ENCODE peak calls at places on chromosomes 6 and 20, in eight cellular contexts. One of them, this sample, is unnamed.

GRCh38 chr6:155791186-155791585 is 335.5 kb upstream of the NOX3 start:
- DNase-seq in stimulated activated CD4-positive, alpha-beta T cell treated with anti-CD3 and anti-CD28 coated beads, Interleukin-1b, Interleukin-23, amount 100 ng/mL, for 4 hours: no peak
- DNase-seq in effector CD4-positive, alpha-beta T cell: no peak
- DNase-seq in H7: no peak
- DNase-seq in T follicular helper cell: no peak
- DNase-seq in LHCN-M2: no peak
- DNase-seq in activated CD8-positive, alpha-beta T cell treated with anti-CD3 and anti-CD28 coated beads for 36 hours: no peak
- DNase-seq in Peyer's patch: no peak
- DNase-seq in this sample: no peak

GRCh38 chr6:30325873-30326445 is 768 bp upstream of the TRIM39 start:
- DNase-seq in stimulated activated CD4-positive, alpha-beta T cell treated with anti-CD3 and anti-CD28 coated beads, Interleukin-1b, Interleukin-23, amount 100 ng/mL, for 4 hours: peak
- DNase-seq in effector CD4-positive, alpha-beta T cell: no peak
- DNase-seq in H7: peak
- DNase-seq in T follicular helper cell: peak
- DNase-seq in LHCN-M2: no peak
- DNase-seq in activated CD8-positive, alpha-beta T cell treated with anti-CD3 and anti-CD28 coated beads for 36 hours: peak
- DNase-seq in Peyer's patch: peak
- DNase-seq in this sample: no peak

GRCh38 chr6:90131614-90132423 is 164.8 kb downstream of the BACH2 start:
- DNase-seq in stimulated activated CD4-positive, alpha-beta T cell treated with anti-CD3 and anti-CD28 coated beads, Interleukin-1b, Interleukin-23, amount 100 ng/mL, for 4 hours: no peak
- DNase-seq in effector CD4-positive, alpha-beta T cell: no peak
- DNase-seq in H7: no peak
- DNase-seq in T follicular helper cell: no peak
- DNase-seq in LHCN-M2: peak
- DNase-seq in activated CD8-positive, alpha-beta T cell treated with anti-CD3 and anti-CD28 coated beads for 36 hours: no peak
- DNase-seq in Peyer's patch: no peak
- DNase-seq in this sample: no peak

GRCh38 chr6:31796993-31797385 is 1.4 kb upstream of the VARS1 start:
- DNase-seq in stimulated activated CD4-positive, alpha-beta T cell treated with anti-CD3 and anti-CD28 coated beads, Interleukin-1b, Interleukin-23, amount 100 ng/mL, for 4 hours: no peak
- DNase-seq in effector CD4-positive, alpha-beta T cell: no peak
- DNase-seq in H7: no peak
- DNase-seq in T follicular helper cell: no peak
- DNase-seq in LHCN-M2: no peak
- DNase-seq in activated CD8-positive, alpha-beta T cell treated with anti-CD3 and anti-CD28 coated beads for 36 hours: no peak
- DNase-seq in Peyer's patch: no peak
- DNase-seq in this sample: no peak

GRCh38 chr20:40652426-40652825 is 36.6 kb downstream of the MAFB start:
- DNase-seq in stimulated activated CD4-positive, alpha-beta T cell treated with anti-CD3 and anti-CD28 coated beads, Interleukin-1b, Interleukin-23, amount 100 ng/mL, for 4 hours: no peak
- DNase-seq in effector CD4-positive, alpha-beta T cell: no peak
- DNase-seq in H7: no peak
- DNase-seq in T follicular helper cell: no peak
- DNase-seq in LHCN-M2: no peak
- DNase-seq in activated CD8-positive, alpha-beta T cell treated with anti-CD3 and anti-CD28 coated beads for 36 hours: no peak
- DNase-seq in Peyer's patch: no peak
- DNase-seq in this sample: no peak

GRCh38 chr6:130920969-130921368 is 93.8 kb downstream of the SMLR1 start:
- DNase-seq in stimulated activated CD4-positive, alpha-beta T cell treated with anti-CD3 and anti-CD28 coated beads, Interleukin-1b, Interleukin-23, amount 100 ng/mL, for 4 hours: no peak
- DNase-seq in effector CD4-positive, alpha-beta T cell: no peak
- DNase-seq in H7: no peak
- DNase-seq in T follicular helper cell: no peak
- DNase-seq in LHCN-M2: no peak
- DNase-seq in activated CD8-positive, alpha-beta T cell treated with anti-CD3 and anti-CD28 coated beads for 36 hours: no peak
- DNase-seq in Peyer's patch: no peak
- DNase-seq in this sample: no peak

GRCh38 chr6:117317261-117317660 is 51.9 kb downstream of the VGLL2 start:
- DNase-seq in stimulated activated CD4-positive, alpha-beta T cell treated with anti-CD3 and anti-CD28 coated beads, Interleukin-1b, Interleukin-23, amount 100 ng/mL, for 4 hours: no peak
- DNase-seq in effector CD4-positive, alpha-beta T cell: no peak
- DNase-seq in H7: peak
- DNase-seq in T follicular helper cell: no peak
- DNase-seq in LHCN-M2: peak
- DNase-seq in activated CD8-positive, alpha-beta T cell treated with anti-CD3 and anti-CD28 coated beads for 36 hours: no peak
- DNase-seq in Peyer's patch: no peak
- DNase-seq in this sample: no peak

GRCh38 chr6:158387036-158387435 is 74.8 kb downstream of the TULP4 start:
- DNase-seq in stimulated activated CD4-positive, alpha-beta T cell treated with anti-CD3 and anti-CD28 coated beads, Interleukin-1b, Interleukin-23, amount 100 ng/mL, for 4 hours: no peak
- DNase-seq in effector CD4-positive, alpha-beta T cell: no peak
- DNase-seq in H7: no peak
- DNase-seq in T follicular helper cell: no peak
- DNase-seq in LHCN-M2: no peak
- DNase-seq in activated CD8-positive, alpha-beta T cell treated with anti-CD3 and anti-CD28 coated beads for 36 hours: peak
- DNase-seq in Peyer's patch: no peak
- DNase-seq in this sample: no peak

GRCh38 chr6:8006208-8006607 is 58.0 kb downstream of the BLOC1S5 start:
- DNase-seq in stimulated activated CD4-positive, alpha-beta T cell treated with anti-CD3 and anti-CD28 coated beads, Interleukin-1b, Interleukin-23, amount 100 ng/mL, for 4 hours: no peak
- DNase-seq in effector CD4-positive, alpha-beta T cell: no peak
- DNase-seq in H7: no peak
- DNase-seq in T follicular helper cell: no peak
- DNase-seq in LHCN-M2: peak
- DNase-seq in activated CD8-positive, alpha-beta T cell treated with anti-CD3 and anti-CD28 coated beads for 36 hours: peak
- DNase-seq in Peyer's patch: no peak
- DNase-seq in this sample: no peak

GRCh38 chr20:48635791-48636267 is 192.0 kb downstream of the PREX1 start:
- DNase-seq in stimulated activated CD4-positive, alpha-beta T cell treated with anti-CD3 and anti-CD28 coated beads, Interleukin-1b, Interleukin-23, amount 100 ng/mL, for 4 hours: peak
- DNase-seq in effector CD4-positive, alpha-beta T cell: peak
- DNase-seq in H7: peak
- DNase-seq in T follicular helper cell: peak
- DNase-seq in LHCN-M2: peak
- DNase-seq in activated CD8-positive, alpha-beta T cell treated with anti-CD3 and anti-CD28 coated beads for 36 hours: peak
- DNase-seq in Peyer's patch: no peak
- DNase-seq in this sample: peak

GRCh38 chr6:45441811-45442453 is 64.2 kb upstream of the SUPT3H start:
- DNase-seq in stimulated activated CD4-positive, alpha-beta T cell treated with anti-CD3 and anti-CD28 coated beads, Interleukin-1b, Interleukin-23, amount 100 ng/mL, for 4 hours: no peak
- DNase-seq in effector CD4-positive, alpha-beta T cell: no peak
- DNase-seq in H7: no peak
- DNase-seq in T follicular helper cell: no peak
- DNase-seq in LHCN-M2: peak
- DNase-seq in activated CD8-positive, alpha-beta T cell treated with anti-CD3 and anti-CD28 coated beads for 36 hours: no peak
- DNase-seq in Peyer's patch: no peak
- DNase-seq in this sample: no peak

GRCh38 chr6:12138377-12138776 is 126.3 kb downstream of the HIVEP1 start:
- DNase-seq in stimulated activated CD4-positive, alpha-beta T cell treated with anti-CD3 and anti-CD28 coated beads, Interleukin-1b, Interleukin-23, amount 100 ng/mL, for 4 hours: no peak
- DNase-seq in effector CD4-positive, alpha-beta T cell: peak
- DNase-seq in H7: no peak
- DNase-seq in T follicular helper cell: peak
- DNase-seq in LHCN-M2: peak
- DNase-seq in activated CD8-positive, alpha-beta T cell treated with anti-CD3 and anti-CD28 coated beads for 36 hours: peak
- DNase-seq in Peyer's patch: no peak
- DNase-seq in this sample: peak

GRCh38 chr20:59829415-59830106 is 103.9 kb downstream of the SYCP2 start:
- DNase-seq in stimulated activated CD4-positive, alpha-beta T cell treated with anti-CD3 and anti-CD28 coated beads, Interleukin-1b, Interleukin-23, amount 100 ng/mL, for 4 hours: no peak
- DNase-seq in effector CD4-positive, alpha-beta T cell: no peak
- DNase-seq in H7: peak
- DNase-seq in T follicular helper cell: no peak
- DNase-seq in LHCN-M2: no peak
- DNase-seq in activated CD8-positive, alpha-beta T cell treated with anti-CD3 and anti-CD28 coated beads for 36 hours: no peak
- DNase-seq in Peyer's patch: no peak
- DNase-seq in this sample: no peak

GRCh38 chr6:163579880-163580295 is 165.4 kb downstream of the QKI start:
- DNase-seq in stimulated activated CD4-positive, alpha-beta T cell treated with anti-CD3 and anti-CD28 coated beads, Interleukin-1b, Interleukin-23, amount 100 ng/mL, for 4 hours: no peak
- DNase-seq in effector CD4-positive, alpha-beta T cell: no peak
- DNase-seq in H7: no peak
- DNase-seq in T follicular helper cell: no peak
- DNase-seq in LHCN-M2: no peak
- DNase-seq in activated CD8-positive, alpha-beta T cell treated with anti-CD3 and anti-CD28 coated beads for 36 hours: no peak
- DNase-seq in Peyer's patch: no peak
- DNase-seq in this sample: no peak

GRCh38 chr20:24634855-24635254 is 165.4 kb downstream of the SYNDIG1 start:
- DNase-seq in stimulated activated CD4-positive, alpha-beta T cell treated with anti-CD3 and anti-CD28 coated beads, Interleukin-1b, Interleukin-23, amount 100 ng/mL, for 4 hours: no peak
- DNase-seq in effector CD4-positive, alpha-beta T cell: no peak
- DNase-seq in H7: peak
- DNase-seq in T follicular helper cell: no peak
- DNase-seq in LHCN-M2: peak
- DNase-seq in activated CD8-positive, alpha-beta T cell treated with anti-CD3 and anti-CD28 coated beads for 36 hours: no peak
- DNase-seq in Peyer's patch: no peak
- DNase-seq in this sample: no peak

GRCh38 chr20:11686900-11687543 is 230.7 kb upstream of the BTBD3 start:
- DNase-seq in stimulated activated CD4-positive, alpha-beta T cell treated with anti-CD3 and anti-CD28 coated beads, Interleukin-1b, Interleukin-23, amount 100 ng/mL, for 4 hours: no peak
- DNase-seq in effector CD4-positive, alpha-beta T cell: no peak
- DNase-seq in H7: peak
- DNase-seq in T follicular helper cell: no peak
- DNase-seq in LHCN-M2: peak
- DNase-seq in activated CD8-positive, alpha-beta T cell treated with anti-CD3 and anti-CD28 coated beads for 36 hours: no peak
- DNase-seq in Peyer's patch: no peak
- DNase-seq in this sample: no peak

GRCh38 chr6:36360241-36361054 is 23.8 kb upstream of the BNIP5 start:
- DNase-seq in stimulated activated CD4-positive, alpha-beta T cell treated with anti-CD3 and anti-CD28 coated beads, Interleukin-1b, Interleukin-23, amount 100 ng/mL, for 4 hours: peak
- DNase-seq in effector CD4-positive, alpha-beta T cell: peak
- DNase-seq in H7: peak
- DNase-seq in T follicular helper cell: peak
- DNase-seq in LHCN-M2: peak
- DNase-seq in activated CD8-positive, alpha-beta T cell treated with anti-CD3 and anti-CD28 coated beads for 36 hours: peak
- DNase-seq in Peyer's patch: peak
- DNase-seq in this sample: peak

GRCh38 chr6:16092990-16093389 is 35.9 kb upstream of the MYLIP start:
- DNase-seq in stimulated activated CD4-positive, alpha-beta T cell treated with anti-CD3 and anti-CD28 coated beads, Interleukin-1b, Interleukin-23, amount 100 ng/mL, for 4 hours: no peak
- DNase-seq in effector CD4-positive, alpha-beta T cell: no peak
- DNase-seq in H7: no peak
- DNase-seq in T follicular helper cell: no peak
- DNase-seq in LHCN-M2: no peak
- DNase-seq in activated CD8-positive, alpha-beta T cell treated with anti-CD3 and anti-CD28 coated beads for 36 hours: no peak
- DNase-seq in Peyer's patch: no peak
- DNase-seq in this sample: no peak

GRCh38 chr20:10077886-10078285 is 43.1 kb downstream of the ANKEF1 start:
- DNase-seq in stimulated activated CD4-positive, alpha-beta T cell treated with anti-CD3 and anti-CD28 coated beads, Interleukin-1b, Interleukin-23, amount 100 ng/mL, for 4 hours: no peak
- DNase-seq in effector CD4-positive, alpha-beta T cell: no peak
- DNase-seq in H7: no peak
- DNase-seq in T follicular helper cell: no peak
- DNase-seq in LHCN-M2: no peak
- DNase-seq in activated CD8-positive, alpha-beta T cell treated with anti-CD3 and anti-CD28 coated beads for 36 hours: no peak
- DNase-seq in Peyer's patch: no peak
- DNase-seq in this sample: no peak

GRCh38 chr20:20466341-20466879 is 98.5 kb downstream of the INSM1 start:
- DNase-seq in stimulated activated CD4-positive, alpha-beta T cell treated with anti-CD3 and anti-CD28 coated beads, Interleukin-1b, Interleukin-23, amount 100 ng/mL, for 4 hours: no peak
- DNase-seq in effector CD4-positive, alpha-beta T cell: no peak
- DNase-seq in H7: no peak
- DNase-seq in T follicular helper cell: no peak
- DNase-seq in LHCN-M2: peak
- DNase-seq in activated CD8-positive, alpha-beta T cell treated with anti-CD3 and anti-CD28 coated beads for 36 hours: peak
- DNase-seq in Peyer's patch: peak
- DNase-seq in this sample: no peak

GRCh38 chr6:128742900-128743299 is 140.0 kb upstream of the LAMA2 start:
- DNase-seq in stimulated activated CD4-positive, alpha-beta T cell treated with anti-CD3 and anti-CD28 coated beads, Interleukin-1b, Interleukin-23, amount 100 ng/mL, for 4 hours: no peak
- DNase-seq in effector CD4-positive, alpha-beta T cell: no peak
- DNase-seq in H7: no peak
- DNase-seq in T follicular helper cell: no peak
- DNase-seq in LHCN-M2: no peak
- DNase-seq in activated CD8-positive, alpha-beta T cell treated with anti-CD3 and anti-CD28 coated beads for 36 hours: no peak
- DNase-seq in Peyer's patch: no peak
- DNase-seq in this sample: no peak

GRCh38 chr6:104711371-104711770 is 148.3 kb downstream of the HACE1 start:
- DNase-seq in stimulated activated CD4-positive, alpha-beta T cell treated with anti-CD3 and anti-CD28 coated beads, Interleukin-1b, Interleukin-23, amount 100 ng/mL, for 4 hours: no peak
- DNase-seq in effector CD4-positive, alpha-beta T cell: no peak
- DNase-seq in H7: no peak
- DNase-seq in T follicular helper cell: no peak
- DNase-seq in LHCN-M2: peak
- DNase-seq in activated CD8-positive, alpha-beta T cell treated with anti-CD3 and anti-CD28 coated beads for 36 hours: no peak
- DNase-seq in Peyer's patch: peak
- DNase-seq in this sample: no peak

This sample was measured in activated T-helper 1 cell treated with Interleukin-2 at 50 U/mL for 16 hours.